ENCODE peak calls at places on chromosomes 3 and 15, in six cellular contexts. R is Right ventricle myocardium superior; E is progenitor cell of endocrine pancreas; F is NAMALWA; A is NT2/D1; L is stimulated activated CD4-positive, alpha-beta T cell treated with anti-CD3 and anti-CD28 coated beads, Interleukin-1b, Interleukin-23, amount 100 ng/mL, for 1 hour. U is an unnamed sample.

GRCh38 chr3:51937014-51937413 is 4.7 kb downstream of the RRP9 start:
- DNase-seq in R (no peak), E (no peak), F (no peak), A (no peak), L (no peak), U (no peak)

GRCh38 chr15:76298986-76299385 is 12.3 kb downstream of the ETFA start:
- DNase-seq in R (no peak), E (no peak), F (no peak), A (no peak), L (no peak), U (no peak)

GRCh38 chr3:42097166-42097946 is 6.2 kb downstream of the TRAK1 start:
- DNase-seq in R (no peak), E (no peak), F (no peak), A (no peak), L (no peak), U (no peak)

GRCh38 chr3:61570813-61571212 is 9.4 kb downstream of the PTPRG start:
- DNase-seq in R (no peak), E (no peak), F (no peak), A (no peak), L (no peak), U (no peak)

GRCh38 chr3:194031349-194031748 is 104.6 kb upstream of the HES1 start:
- DNase-seq in R (no peak), E (no peak), F (no peak), A (no peak), L (no peak), U (no peak)

GRCh38 chr15:82930466-82930865 is 22.1 kb downstream of the HOMER2 start:
- DNase-seq in R (no peak), E (no peak), F (no peak), A (no peak), L (no peak), U (no peak)

GRCh38 chr3:52439426-52440248 is 5.3 kb downstream of the SEMA3G start:
- DNase-seq in R (no peak), E (no peak), F (no peak), A (no peak), L (no peak), U (no peak)

GRCh38 chr3:149352556-149352955 is 19.1 kb upstream of the TM4SF18 start:
- DNase-seq in R (peak), E (peak), F (peak), A (peak), L (peak), U (peak)

GRCh38 chr15:77386626-77387025 is 33.3 kb downstream of the PEAK1 start:
- DNase-seq in R (no peak), E (no peak), F (no peak), A (no peak), L (no peak), U (no peak)

GRCh38 chr15:67021455-67021854 is 43.9 kb upstream of the SMAD3 start:
- DNase-seq in R (no peak), E (no peak), F (no peak), A (no peak), L (no peak), U (no peak)

GRCh38 chr3:62827550-62827949 is 47.7 kb downstream of the CADPS start:
- DNase-seq in R (no peak), E (no peak), F (no peak), A (no peak), L (no peak), U (no peak)

GRCh38 chr3:13480340-13481318 is 523 bp downstream of the HDAC11 start:
- DNase-seq in R (peak), E (no peak), F (peak), A (no peak), L (no peak), U (no peak)

GRCh38 chr3:184637705-184638104 is 74.2 kb downstream of the MAGEF1 start:
- DNase-seq in R (no peak), E (no peak), F (no peak), A (no peak), L (no peak), U (no peak)

GRCh38 chr3:159877924-159878323 is 110.7 kb upstream of the IL12A start:
- DNase-seq in R (no peak), E (no peak), F (no peak), A (no peak), L (no peak), U (no peak)

GRCh38 chr15:83305696-83306291 is 21.3 kb upstream of the BNC1 start:
- DNase-seq in R (no peak), E (peak), F (no peak), A (no peak), L (no peak), U (no peak)

GRCh38 chr3:89375451-89375850 is 268.0 kb downstream of the EPHA3 start:
- DNase-seq in R (no peak), E (no peak), F (no peak), A (no peak), L (no peak), U (no peak)

GRCh38 chr3:72746412-72747411 is 101.5 kb downstream of the SHQ1 start:
- DNase-seq in R (no peak), E (no peak), F (no peak), A (no peak), L (no peak), U (no peak)

GRCh38 chr3:138461246-138461645 is 26.8 kb downstream of the ESYT3 start:
- DNase-seq in R (no peak), E (no peak), F (no peak), A (no peak), L (no peak), U (no peak)

GRCh38 chr3:40170395-40170794 is 139.1 kb upstream of the EIF1B start:
- DNase-seq in R (no peak), E (no peak), F (no peak), A (no peak), L (no peak), U (no peak)

GRCh38 chr3:5787863-5788488 is 600.5 kb downstream of the EDEM1 start:
- DNase-seq in R (peak), E (no peak), F (no peak), A (peak), L (no peak), U (peak)

GRCh38 chr15:83010709-83011270 is 649 bp downstream of the C15orf40 start:
- DNase-seq in R (peak), E (peak), F (peak), A (peak), L (peak), U (peak)

GRCh38 chr3:104604326-104605010 is 762.2 kb upstream of the ALCAM start:
- DNase-seq in R (no peak), E (no peak), F (no peak), A (no peak), L (no peak), U (no peak)

GRCh38 chr15:71203573-71204444 is 88.5 kb downstream of the THSD4 start:
- DNase-seq in R (no peak), E (no peak), F (no peak), A (peak), L (no peak), U (no peak)

GRCh38 chr15:101482526-101483371 is 6.8 kb downstream of the PCSK6 start:
- DNase-seq in R (peak), E (no peak), F (no peak), A (no peak), L (no peak), U (no peak)

GRCh38 chr3:40615916-40616315 is 91.2 kb downstream of the ZNF621 start:
- DNase-seq in R (no peak), E (no peak), F (no peak), A (no peak), L (no peak), U (no peak)

GRCh38 chr3:124504332-124505059 is 225.8 kb upstream of the UMPS start:
- DNase-seq in R (peak), E (no peak), F (no peak), A (no peak), L (no peak), U (no peak)

GRCh38 chr15:96460106-96460505 is 129.6 kb downstream of the NR2F2 start:
- DNase-seq in R (no peak), E (no peak), F (no peak), A (no peak), L (no peak), U (no peak)

GRCh38 chr3:14521611-14522010 is 18.5 kb downstream of the GRIP2 start:
- DNase-seq in R (no peak), E (no peak), F (no peak), A (no peak), L (no peak), U (no peak)

GRCh38 chr3:69116897-69117296 is 5.5 kb downstream of the LMOD3 start:
- DNase-seq in R (no peak), E (no peak), F (no peak), A (no peak), L (no peak), U (no peak)

GRCh38 chr15:75655911-75656310 is 8.2 kb downstream of the SNX33 start:
- DNase-seq in R (no peak), E (no peak), F (no peak), A (no peak), L (no peak), U (peak)

GRCh38 chr3:29901097-29901496 is 620.2 kb downstream of the RBMS3 start:
- DNase-seq in R (no peak), E (no peak), F (no peak), A (no peak), L (no peak), U (no peak)

GRCh38 chr3:67529915-67530314 is 124.5 kb downstream of the SUCLG2 start:
- DNase-seq in R (no peak), E (no peak), F (no peak), A (no peak), L (no peak), U (no peak)

GRCh38 chr15:73892446-73893226 is 19.3 kb downstream of the TBC1D21 start:
- DNase-seq in R (no peak), E (no peak), F (no peak), A (no peak), L (no peak), U (no peak)

GRCh38 chr15:69578792-69579587 is 126.4 kb downstream of the RPLP1 start:
- DNase-seq in R (no peak), E (no peak), F (no peak), A (no peak), L (no peak), U (no peak)